ENCODE peak calls at places on chromosome X, in nine cellular contexts. One of them, this sample, is unnamed. For H3K4me1, the result is how much of the 10 kb centered on the place peaks cover.

GRCh38 chrX:98207947-98208346 is 1324.2 kb downstream of the RPA4 start:
- DNase-seq in psoas muscle: no peak
- DNase-seq in ovary: no peak
- DNase-seq in cardiac muscle cell: no peak
- DNase-seq in fibroblast of lung: no peak
- DNase-seq in heart left ventricle: no peak
- DNase-seq in mammary epithelial cell: no peak
- DNase-seq in A549: no peak
- DNase-seq in K562: no peak
- DNase-seq in this sample: no peak

GRCh38 chrX:10787264-10787663 is 166.9 kb upstream of the MID1 start:
- DNase-seq in psoas muscle: no peak
- DNase-seq in ovary: no peak
- DNase-seq in cardiac muscle cell: no peak
- DNase-seq in fibroblast of lung: no peak
- DNase-seq in heart left ventricle: no peak
- DNase-seq in mammary epithelial cell: no peak
- DNase-seq in A549: no peak
- DNase-seq in K562: no peak
- DNase-seq in this sample: no peak

GRCh38 chrX:72714471-72714916 is 388 bp upstream of the PHKA1 start:
- DNase-seq in psoas muscle: peak
- DNase-seq in ovary: peak
- DNase-seq in cardiac muscle cell: peak
- DNase-seq in fibroblast of lung: peak
- DNase-seq in heart left ventricle: peak
- DNase-seq in mammary epithelial cell: peak
- DNase-seq in A549: peak
- DNase-seq in K562: no peak
- DNase-seq in this sample: no peak

GRCh38 chrX:134654398-134655012 is 3.8 kb downstream of the PLAC1 start:
- DNase-seq in psoas muscle: no peak
- DNase-seq in ovary: no peak
- DNase-seq in cardiac muscle cell: no peak
- DNase-seq in fibroblast of lung: no peak
- DNase-seq in heart left ventricle: no peak
- DNase-seq in mammary epithelial cell: no peak
- DNase-seq in A549: no peak
- DNase-seq in K562: no peak
- DNase-seq in this sample: peak

GRCh38 chrX:24014388-24015018 is 12.5 kb downstream of the KLHL15 start:
- DNase-seq in psoas muscle: no peak
- DNase-seq in ovary: no peak
- DNase-seq in cardiac muscle cell: no peak
- DNase-seq in fibroblast of lung: no peak
- DNase-seq in heart left ventricle: no peak
- DNase-seq in mammary epithelial cell: no peak
- DNase-seq in A549: no peak
- DNase-seq in K562: no peak
- DNase-seq in this sample: no peak

GRCh38 chrX:3939967-3940610 is 226.6 kb upstream of the PRKX start:
- DNase-seq in psoas muscle: no peak
- DNase-seq in ovary: no peak
- DNase-seq in cardiac muscle cell: peak
- DNase-seq in fibroblast of lung: peak
- DNase-seq in heart left ventricle: no peak
- DNase-seq in mammary epithelial cell: peak
- DNase-seq in A549: peak
- DNase-seq in K562: no peak
- DNase-seq in this sample: no peak

GRCh38 chrX:136650811-136651210 is 2.9 kb downstream of the CD40LG start:
- DNase-seq in psoas muscle: no peak
- DNase-seq in ovary: no peak
- DNase-seq in cardiac muscle cell: no peak
- DNase-seq in fibroblast of lung: no peak
- DNase-seq in heart left ventricle: no peak
- DNase-seq in mammary epithelial cell: no peak
- DNase-seq in A549: no peak
- DNase-seq in K562: no peak
- DNase-seq in this sample: no peak

GRCh38 chrX:70032797-70033196 is 16.9 kb downstream of the AWAT2 start:
- DNase-seq in psoas muscle: no peak
- DNase-seq in ovary: no peak
- DNase-seq in cardiac muscle cell: peak
- DNase-seq in fibroblast of lung: no peak
- DNase-seq in heart left ventricle: no peak
- DNase-seq in mammary epithelial cell: no peak
- DNase-seq in A549: no peak
- DNase-seq in K562: no peak
- DNase-seq in this sample: no peak

GRCh38 chrX:68443155-68443868 is 10.0 kb upstream of the OPHN1 start:
- DNase-seq in psoas muscle: no peak
- DNase-seq in ovary: no peak
- DNase-seq in cardiac muscle cell: peak
- DNase-seq in fibroblast of lung: no peak
- DNase-seq in heart left ventricle: no peak
- DNase-seq in mammary epithelial cell: peak
- DNase-seq in A549: no peak
- DNase-seq in K562: no peak
- DNase-seq in this sample: peak

GRCh38 chrX:28349888-28350287 is 237.4 kb upstream of the IL1RAPL1 start:
- DNase-seq in psoas muscle: no peak
- DNase-seq in ovary: no peak
- DNase-seq in cardiac muscle cell: no peak
- DNase-seq in fibroblast of lung: no peak
- DNase-seq in heart left ventricle: no peak
- DNase-seq in mammary epithelial cell: peak
- DNase-seq in A549: no peak
- DNase-seq in K562: no peak
- DNase-seq in this sample: no peak

GRCh38 chrX:14508025-14508690 is 21.2 kb upstream of the GLRA2 start:
- DNase-seq in psoas muscle: no peak
- DNase-seq in ovary: no peak
- DNase-seq in cardiac muscle cell: no peak
- DNase-seq in fibroblast of lung: no peak
- DNase-seq in heart left ventricle: no peak
- DNase-seq in mammary epithelial cell: peak
- DNase-seq in A549: no peak
- DNase-seq in K562: no peak
- DNase-seq in this sample: no peak

GRCh38 chrX:12961191-12961718 is 13.7 kb upstream of the TMSB4X start:
- DNase-seq in psoas muscle: no peak
- DNase-seq in ovary: no peak
- DNase-seq in cardiac muscle cell: no peak
- DNase-seq in fibroblast of lung: no peak
- DNase-seq in heart left ventricle: no peak
- DNase-seq in mammary epithelial cell: peak
- DNase-seq in A549: no peak
- DNase-seq in K562: no peak
- DNase-seq in this sample: no peak

GRCh38 chrX:11267311-11267910 is 25.8 kb upstream of the AMELX start:
- DNase-seq in psoas muscle: no peak
- DNase-seq in ovary: no peak
- DNase-seq in cardiac muscle cell: peak
- DNase-seq in fibroblast of lung: no peak
- DNase-seq in heart left ventricle: no peak
- DNase-seq in mammary epithelial cell: no peak
- DNase-seq in A549: peak
- DNase-seq in K562: no peak
- DNase-seq in this sample: no peak

GRCh38 chrX:52139545-52139895 is 45.2 kb upstream of the MAGED4 start:
- DNase-seq in psoas muscle: no peak
- DNase-seq in ovary: no peak
- DNase-seq in cardiac muscle cell: no peak
- DNase-seq in fibroblast of lung: no peak
- DNase-seq in heart left ventricle: no peak
- DNase-seq in mammary epithelial cell: no peak
- DNase-seq in A549: no peak
- DNase-seq in K562: no peak
- DNase-seq in this sample: no peak

GRCh38 chrX:110692876-110693275 is 102.7 kb downstream of the CHRDL1 start:
- DNase-seq in psoas muscle: no peak
- DNase-seq in ovary: no peak
- DNase-seq in cardiac muscle cell: no peak
- DNase-seq in fibroblast of lung: no peak
- DNase-seq in heart left ventricle: no peak
- DNase-seq in mammary epithelial cell: no peak
- DNase-seq in A549: no peak
- DNase-seq in K562: no peak
- DNase-seq in this sample: no peak

GRCh38 chrX:55754861-55755294 is 37.3 kb downstream of the RRAGB start:
- DNase-seq in psoas muscle: no peak
- DNase-seq in ovary: no peak
- DNase-seq in cardiac muscle cell: no peak
- DNase-seq in fibroblast of lung: no peak
- DNase-seq in heart left ventricle: no peak
- DNase-seq in mammary epithelial cell: no peak
- DNase-seq in A549: no peak
- DNase-seq in K562: no peak
- DNase-seq in this sample: no peak

GRCh38 chrX:71253253-71254091 is 468 bp downstream of the ZMYM3 start:
- DNase-seq in psoas muscle: peak
- DNase-seq in ovary: peak
- DNase-seq in cardiac muscle cell: peak
- DNase-seq in fibroblast of lung: peak
- DNase-seq in heart left ventricle: peak
- DNase-seq in mammary epithelial cell: no peak
- DNase-seq in A549: peak
- DNase-seq in K562: peak
- DNase-seq in this sample: peak

GRCh38 chrX:29662101-29662500 is 553.3 kb upstream of the MAGEB2 start:
- DNase-seq in psoas muscle: no peak
- DNase-seq in ovary: no peak
- DNase-seq in cardiac muscle cell: peak
- DNase-seq in fibroblast of lung: peak
- DNase-seq in heart left ventricle: no peak
- DNase-seq in mammary epithelial cell: peak
- DNase-seq in A549: peak
- DNase-seq in K562: no peak
- DNase-seq in this sample: no peak

GRCh38 chrX:134544614-134545255 is 84.8 kb downstream of the HPRT1 start:
- DNase-seq in psoas muscle: no peak
- DNase-seq in ovary: peak
- DNase-seq in cardiac muscle cell: peak
- DNase-seq in fibroblast of lung: no peak
- DNase-seq in heart left ventricle: no peak
- DNase-seq in mammary epithelial cell: no peak
- DNase-seq in A549: no peak
- DNase-seq in K562: no peak
- DNase-seq in this sample: no peak

GRCh38 chrX:17413228-17413627 is 38.2 kb downstream of the NHS start:
- DNase-seq in psoas muscle: no peak
- DNase-seq in ovary: no peak
- DNase-seq in cardiac muscle cell: peak
- DNase-seq in fibroblast of lung: peak
- DNase-seq in heart left ventricle: no peak
- DNase-seq in mammary epithelial cell: peak
- DNase-seq in A549: peak
- DNase-seq in K562: no peak
- DNase-seq in this sample: no peak

GRCh38 chrX:130081421-130082045 is 28.8 kb downstream of the ELF4 start:
- DNase-seq in psoas muscle: no peak
- DNase-seq in ovary: no peak
- DNase-seq in cardiac muscle cell: no peak
- DNase-seq in fibroblast of lung: no peak
- DNase-seq in heart left ventricle: no peak
- DNase-seq in mammary epithelial cell: no peak
- DNase-seq in A549: no peak
- DNase-seq in K562: no peak
- DNase-seq in this sample: no peak

GRCh38 chrX:54198262-54198661 is 15.2 kb upstream of the FAM120C start:
- DNase-seq in psoas muscle: no peak
- DNase-seq in ovary: no peak
- DNase-seq in cardiac muscle cell: peak
- DNase-seq in fibroblast of lung: no peak
- DNase-seq in heart left ventricle: no peak
- DNase-seq in mammary epithelial cell: no peak
- DNase-seq in A549: no peak
- DNase-seq in K562: no peak
- DNase-seq in this sample: no peak

GRCh38 chrX:2693123-2693438 is 2.0 kb downstream of the CD99 start:
- DNase-seq in psoas muscle: no peak
- DNase-seq in ovary: no peak
- DNase-seq in cardiac muscle cell: no peak
- DNase-seq in fibroblast of lung: no peak
- DNase-seq in heart left ventricle: no peak
- DNase-seq in mammary epithelial cell: no peak
- DNase-seq in A549: no peak
- DNase-seq in K562: no peak
- DNase-seq in this sample: no peak
- H3K4me1 ChIP-seq in psoas muscle: under half
- H3K4me1 ChIP-seq in ovary: under half
- H3K4me1 ChIP-seq in cardiac muscle cell: under half
- H3K4me1 ChIP-seq in fibroblast of lung: under half
- H3K4me1 ChIP-seq in heart left ventricle: half or more
- H3K4me1 ChIP-seq in mammary epithelial cell: under half
- H3K4me1 ChIP-seq in A549: under half
- H3K4me1 ChIP-seq in K562: under half
- H3K4me1 ChIP-seq in this sample: half or more

DNA sequence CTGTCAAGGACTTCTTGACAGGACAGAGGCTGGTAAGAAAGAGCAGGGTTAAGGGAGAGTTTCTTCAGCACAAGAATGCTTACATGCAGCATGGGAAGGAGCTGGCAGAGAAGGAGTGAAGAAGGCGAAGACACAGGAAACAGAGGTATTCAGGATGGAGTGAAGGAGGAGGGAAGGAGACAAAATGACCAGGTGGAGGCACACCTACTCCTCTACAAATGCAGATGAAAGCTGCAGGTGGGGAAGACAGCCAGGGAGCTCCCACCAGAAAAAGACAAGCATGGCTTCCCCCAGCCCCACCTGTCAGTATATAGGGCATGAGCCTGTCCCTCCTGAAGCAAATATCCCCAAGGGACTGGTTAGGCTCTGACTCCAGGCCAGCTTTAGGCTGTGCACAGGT is 29.6 kb upstream of the NKRF start:
- DNase-seq in psoas muscle: no peak
- DNase-seq in ovary: no peak
- DNase-seq in cardiac muscle cell: no peak
- DNase-seq in fibroblast of lung: no peak
- DNase-seq in heart left ventricle: no peak
- DNase-seq in mammary epithelial cell: no peak
- DNase-seq in A549: no peak
- DNase-seq in K562: no peak
- DNase-seq in this sample: no peak
- H3K4me3 ChIP-seq in psoas muscle: no peak
- H3K4me3 ChIP-seq in ovary: no peak
- H3K4me3 ChIP-seq in cardiac muscle cell: no peak
- H3K4me3 ChIP-seq in fibroblast of lung: no peak
- H3K4me3 ChIP-seq in heart left ventricle: no peak
- H3K4me3 ChIP-seq in mammary epithelial cell: no peak
- H3K4me3 ChIP-seq in A549: no peak
- H3K4me3 ChIP-seq in K562: no peak
- H3K4me3 ChIP-seq in this sample: no peak

GRCh38 chrX:49100704-49101628 is 21.3 kb upstream of the WDR45 start:
- DNase-seq in psoas muscle: peak
- DNase-seq in ovary: peak
- DNase-seq in cardiac muscle cell: peak
- DNase-seq in fibroblast of lung: peak
- DNase-seq in heart left ventricle: peak
- DNase-seq in mammary epithelial cell: peak
- DNase-seq in A549: peak
- DNase-seq in K562: peak
- DNase-seq in this sample: peak
- H3K27ac ChIP-seq in psoas muscle: peak
- H3K27ac ChIP-seq in ovary: no peak
- H3K27ac ChIP-seq in cardiac muscle cell: peak
- H3K27ac ChIP-seq in fibroblast of lung: peak
- H3K27ac ChIP-seq in heart left ventricle: peak
- H3K27ac ChIP-seq in mammary epithelial cell: peak
- H3K27ac ChIP-seq in A549: peak
- H3K27ac ChIP-seq in K562: peak
- H3K27ac ChIP-seq in this sample: peak

GRCh38 chrX:153318811-153319210 is 2.8 kb downstream of the PNMA6F start:
- DNase-seq in psoas muscle: no peak
- DNase-seq in ovary: no peak
- DNase-seq in cardiac muscle cell: no peak
- DNase-seq in fibroblast of lung: no peak
- DNase-seq in heart left ventricle: no peak
- DNase-seq in mammary epithelial cell: no peak
- DNase-seq in A549: no peak
- DNase-seq in K562: no peak
- DNase-seq in this sample: no peak
- H3K4me1 ChIP-seq in psoas muscle: under half
- H3K4me1 ChIP-seq in ovary: under half
- H3K4me1 ChIP-seq in cardiac muscle cell: under half
- H3K4me1 ChIP-seq in fibroblast of lung: under half
- H3K4me1 ChIP-seq in heart left ventricle: under half
- H3K4me1 ChIP-seq in mammary epithelial cell: under half
- H3K4me1 ChIP-seq in A549: under half
- H3K4me1 ChIP-seq in K562: under half
- H3K4me1 ChIP-seq in this sample: under half

This sample was measured in CD4-positive, CD25-positive, alpha-beta regulatory T cell.